ENCODE peak calls at places on chromosomes 16 and 17, in seven cellular contexts. Z is AG10803; X is ovary; W is A549; P is activated T-cell treated with anti-CD3 and anti-CD28 coated beads, Interleukin-2, amount 50 U/mL, for 4 hours; C is kidney epithelial cell; V is H54. I is an unnamed sample.

GRCh38 chr16:67431077-67431804 is at the start of gene HSD11B2:
- DNase-seq in Z (peak; percentile 31), W (peak; percentile 62), X (peak; percentile 68), P (no peak), V (peak; percentile 52), C (no peak), I (peak; percentile 36)

GRCh38 chr17:40086150-40087044 is 14.0 kb downstream of the NR1D1 start:
- DNase-seq in C (no peak), V (no peak), W (peak; percentile 70), Z (no peak), X (peak; percentile 66), P (peak; percentile 62), I (peak; percentile 66)

GRCh38 chr17:41009301-41009760 is 403 bp upstream of the KRTAP3-1 start:
- DNase-seq in P (no peak), C (no peak), X (no peak), Z (no peak), W (no peak), V (no peak), I (no peak)

GRCh38 chr17:50953831-50954601 is 87.9 kb upstream of the TOB1 start:
- DNase-seq in C (no peak), X (peak; percentile 64), V (no peak), Z (peak; percentile 73), W (no peak), P (no peak), I (no peak)

GRCh38 chr17:8532021-8532420 is 96.3 kb downstream of the NDEL1 start:
- DNase-seq in P (no peak), V (no peak), X (no peak), C (no peak), Z (no peak), W (peak; percentile 70), I (no peak)

GRCh38 chr17:27323538-27324212 is 29.8 kb downstream of the WSB1 start:
- DNase-seq in Z (peak; percentile 62), W (peak; percentile 69), V (peak; percentile 51), X (peak; percentile 47), C (no peak), P (no peak), I (no peak)

GRCh38 chr17:28478940-28479615 is 5.6 kb downstream of the SLC13A2 start:
- DNase-seq in C (no peak), Z (no peak), W (no peak), X (no peak), V (no peak), P (no peak), I (no peak)

GRCh38 chr17:7684856-7685532 is 2.3 kb downstream of the TP53 start:
- DNase-seq in W (no peak), Z (no peak), P (no peak), V (no peak), C (no peak), X (no peak), I (no peak)

GRCh38 chr17:57666198-57666870 is 78.8 kb downstream of the CCDC182 start:
- DNase-seq in X (peak; percentile 11), W (no peak), P (no peak), C (no peak), V (no peak), Z (no peak), I (no peak)

GRCh38 chr16:85253127-85253941 is 141.1 kb upstream of the CIBAR2 start:
- DNase-seq in C (no peak), Z (peak; percentile 37), W (peak; percentile 51), X (peak; percentile 71), P (peak; percentile 59), V (peak; percentile 85), I (peak; percentile 72)

I was measured in activated CD4-positive, alpha-beta memory T cell treated with anti-CD3 and anti-CD28 coated beads for 36 hours.